ENCODE peak calls at places on chromosome 19, in five cellular contexts. Y, M, N, A and I are unnamed samples.
A peak's percentile ranks its signal among the peaks of the same experiment; 100 is the strongest.

GRCh38 chr19:1327125-1327524 is 41.5 kb downstream of the EFNA2 start:
- DNase-seq in A (no peak), N (no peak), M (no peak), Y (no peak), I (no peak)

GRCh38 chr19:43584484-43584883 is 8.9 kb downstream of the PINLYP start:
- DNase-seq in N (no peak), A (no peak), Y (no peak), M (no peak), I (no peak)

GRCh38 chr19:13804830-13805683 is 9.8 kb downstream of the ZSWIM4 start:
- DNase-seq in N (no peak), A (peak; percentile 40), Y (no peak), M (no peak), I (no peak)

GRCh38 chr19:16210168-16210567 is 12.5 kb downstream of the AP1M1 start:
- DNase-seq in Y (no peak), A (no peak), M (no peak), N (no peak), I (no peak)

GRCh38 chr19:46818812-46819211 is 30.4 kb upstream of the SLC1A5 start:
- DNase-seq in N (no peak), M (no peak), A (no peak), Y (no peak), I (peak; percentile 27)

GRCh38 chr19:33675501-33676124 is 53.9 kb downstream of the CHST8 start:
- DNase-seq in N (no peak), Y (no peak), A (no peak), M (no peak), I (no peak)

GRCh38 chr19:45169602-45170001 is 8.4 kb downstream of the TRAPPC6A start:
- DNase-seq in N (no peak), A (no peak), Y (no peak), M (no peak), I (no peak)

GRCh38 chr19:1833540-1833939 is 14.7 kb downstream of the REXO1 start:
- DNase-seq in Y (no peak), N (no peak), M (no peak), A (no peak), I (no peak)

GRCh38 chr19:16605552-16605951 is 22.5 kb downstream of the MED26 start:
- DNase-seq in M (no peak), Y (no peak), N (no peak), A (no peak), I (no peak)

GRCh38 chr19:31110331-31110730 is 238.9 kb downstream of the TSHZ3 start:
- DNase-seq in M (no peak), Y (no peak), N (no peak), A (peak; percentile 41), I (no peak)